ENCODE peak calls at places on chromosomes 13 and 19, in ten cellular contexts. Q is epithelial cell of esophagus, R is spleen, K is pancreas, W is heart right ventricle, V is neural crest cell, B is A549, M is IMR-90, O is choroid plexus epithelial cell, H is transverse colon. A is an unnamed sample.

GRCh38 chr19:39865953-39866352 is 19.8 kb upstream of the FBL start:
- DNase-seq in O (no peak), K (no peak), Q (no peak), R (no peak), H (no peak), V (no peak), M (no peak), W (no peak), B (no peak), A (no peak)

GRCh38 chr13:74774252-74774651 is 640.0 kb upstream of the KLF12 start:
- DNase-seq in Q (peak), V (no peak), M (peak), W (no peak), H (no peak), B (no peak), R (no peak), O (peak), K (no peak), A (peak)

GRCh38 chr19:16319466-16319865 is 5.2 kb upstream of the KLF2 start:
- DNase-seq in R (no peak), Q (no peak), H (no peak), V (no peak), B (no peak), M (peak), O (peak), K (no peak), W (no peak), A (no peak)

GRCh38 chr13:102586615-102587014 is 10.2 kb upstream of the TPP2 start:
- DNase-seq in R (no peak), K (no peak), B (no peak), Q (peak), W (no peak), M (no peak), H (no peak), O (no peak), V (no peak), A (no peak)

GRCh38 chr13:110388141-110388943 is 81.3 kb downstream of the COL4A2 start:
- DNase-seq in K (no peak), V (no peak), R (no peak), O (peak), B (no peak), H (peak), M (peak), Q (peak), W (peak), A (peak)

GRCh38 chr13:32147193-32147592 is 115.6 kb downstream of the FRY start:
- DNase-seq in H (no peak), K (no peak), R (no peak), B (no peak), O (no peak), W (no peak), M (no peak), Q (no peak), V (no peak), A (no peak)

GRCh38 chr13:73793361-73793760 is 340.8 kb downstream of the KLF12 start:
- DNase-seq in Q (no peak), K (no peak), B (no peak), H (no peak), W (no peak), M (no peak), R (no peak), O (no peak), V (no peak), A (no peak)

GRCh38 chr19:29400917-29401711 is 124.7 kb upstream of the VSTM2B start:
- DNase-seq in Q (no peak), V (no peak), H (no peak), K (no peak), B (no peak), M (no peak), R (no peak), W (no peak), O (no peak), A (peak)

GRCh38 chr19:18488838-18489626 is 32.8 kb downstream of the ELL start:
- DNase-seq in H (peak), O (no peak), B (peak), Q (peak), V (peak), W (peak), M (no peak), R (peak), K (peak), A (no peak)

GRCh38 chr13:47841131-47841530 is 159.9 kb downstream of the SUCLA2 start:
- DNase-seq in B (no peak), Q (no peak), H (no peak), K (no peak), O (no peak), W (no peak), R (no peak), M (no peak), V (no peak), A (no peak)

GRCh38 chr13:92514420-92515125 is 712.0 kb upstream of the GPC6 start:
- DNase-seq in R (no peak), B (no peak), Q (no peak), H (no peak), M (no peak), K (no peak), O (no peak), V (no peak), W (no peak), A (no peak)

GRCh38 chr19:7917292-7918061 is 2.7 kb upstream of the SNAPC2 start:
- DNase-seq in Q (peak), B (peak), K (peak), M (peak), O (peak), W (peak), R (peak), H (peak), V (peak), A (peak)

GRCh38 chr13:50124536-50125305 is 109.5 kb downstream of the KCNRG start:
- DNase-seq in Q (peak), B (peak), R (peak), W (peak), H (peak), O (peak), K (peak), M (peak), V (peak), A (peak)

GRCh38 chr13:60358453-60358852 is 38.6 kb upstream of the TDRD3 start:
- DNase-seq in R (no peak), V (no peak), H (no peak), K (no peak), Q (no peak), M (no peak), O (no peak), W (no peak), B (no peak), A (no peak)

GRCh38 chr19:57171551-57172081 is 4.3 kb upstream of the DUXA start:
- DNase-seq in M (peak), B (peak), K (peak), O (peak), V (no peak), Q (peak), R (peak), H (peak), W (peak), A (peak)

DNA sequence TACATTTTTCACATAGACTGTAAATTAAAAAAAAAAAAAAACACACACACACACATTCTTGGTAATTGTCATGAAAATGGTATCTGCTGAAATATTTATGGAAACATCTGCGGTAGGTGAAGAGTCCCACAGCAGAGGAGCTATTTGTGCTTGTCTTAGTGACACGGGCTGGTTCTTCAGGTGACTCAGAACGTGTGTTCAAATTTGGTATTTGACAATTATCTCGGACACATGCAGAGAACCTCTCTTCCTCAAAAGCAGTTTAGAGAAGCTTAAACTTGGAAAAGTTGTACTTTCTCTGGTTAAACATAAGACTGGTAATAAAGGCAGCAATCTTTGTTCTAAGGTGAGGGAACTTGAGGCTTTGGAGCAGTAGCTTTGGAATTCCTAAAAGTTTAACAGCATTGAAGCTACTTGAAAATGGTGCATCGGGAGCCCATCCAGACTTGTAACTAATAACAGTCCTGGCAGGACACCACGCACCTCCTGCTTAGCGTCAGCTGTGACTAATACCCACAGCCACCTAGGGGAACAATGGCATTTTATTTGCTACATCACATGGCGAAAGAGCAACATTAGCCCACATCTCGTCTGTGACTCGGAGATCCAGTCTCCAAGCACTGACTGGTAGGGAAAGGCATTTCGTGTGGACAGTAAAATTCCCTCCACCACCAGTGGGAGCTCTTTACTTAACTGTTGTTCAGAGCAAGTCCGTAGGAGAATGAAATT is 1505.1 kb upstream of the SLC10A2 start:
- DNase-seq in Q (peak), V (peak), W (no peak), B (peak), M (peak), H (peak), K (peak), R (peak), O (peak), A (peak)
- TF ChIP-seq CTCF in Q (peak), V (peak), W (peak), B (peak), M (peak), H (peak), K (peak), R (no peak), O (peak), A (peak)

DNA sequence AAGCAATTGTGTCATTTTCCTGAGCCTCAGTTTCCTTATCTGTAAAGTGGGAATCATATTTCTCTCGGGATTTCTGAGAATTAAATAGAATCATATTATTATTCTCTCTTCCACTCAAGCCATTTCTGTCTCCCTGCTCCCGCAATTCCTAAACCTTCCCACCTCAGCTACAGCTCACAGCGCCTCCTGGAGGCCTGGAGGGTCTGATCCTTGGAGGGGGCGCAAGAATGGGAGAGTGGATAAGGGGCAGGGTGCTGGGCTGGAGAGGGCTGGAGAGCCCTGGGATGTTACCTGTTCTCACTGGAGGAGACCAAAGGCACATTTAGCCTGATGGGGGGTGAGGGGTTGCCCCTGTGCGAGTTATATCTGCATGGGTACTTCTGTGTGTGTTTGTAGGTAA is 31.1 kb upstream of the CYP2S1 start:
- DNase-seq in B (no peak), H (no peak), Q (no peak), M (no peak), K (no peak), V (no peak), O (no peak), W (no peak), R (no peak), A (no peak)
- TF ChIP-seq CTCF in B (peak), H (no peak), Q (peak), M (no peak), K (no peak), V (no peak), O (peak), W (no peak), R (no peak), A (peak)

GRCh38 chr19:38361633-38362075 is 12.7 kb upstream of the PSMD8 start:
- DNase-seq in R (peak), O (peak), B (peak), W (peak), Q (peak), M (peak), K (peak), H (peak), V (peak), A (peak)
- TF ChIP-seq CTCF in R (no peak), O (peak), B (no peak), W (peak), Q (peak), M (no peak), K (no peak), H (peak), V (peak), A (no peak)

DNA sequence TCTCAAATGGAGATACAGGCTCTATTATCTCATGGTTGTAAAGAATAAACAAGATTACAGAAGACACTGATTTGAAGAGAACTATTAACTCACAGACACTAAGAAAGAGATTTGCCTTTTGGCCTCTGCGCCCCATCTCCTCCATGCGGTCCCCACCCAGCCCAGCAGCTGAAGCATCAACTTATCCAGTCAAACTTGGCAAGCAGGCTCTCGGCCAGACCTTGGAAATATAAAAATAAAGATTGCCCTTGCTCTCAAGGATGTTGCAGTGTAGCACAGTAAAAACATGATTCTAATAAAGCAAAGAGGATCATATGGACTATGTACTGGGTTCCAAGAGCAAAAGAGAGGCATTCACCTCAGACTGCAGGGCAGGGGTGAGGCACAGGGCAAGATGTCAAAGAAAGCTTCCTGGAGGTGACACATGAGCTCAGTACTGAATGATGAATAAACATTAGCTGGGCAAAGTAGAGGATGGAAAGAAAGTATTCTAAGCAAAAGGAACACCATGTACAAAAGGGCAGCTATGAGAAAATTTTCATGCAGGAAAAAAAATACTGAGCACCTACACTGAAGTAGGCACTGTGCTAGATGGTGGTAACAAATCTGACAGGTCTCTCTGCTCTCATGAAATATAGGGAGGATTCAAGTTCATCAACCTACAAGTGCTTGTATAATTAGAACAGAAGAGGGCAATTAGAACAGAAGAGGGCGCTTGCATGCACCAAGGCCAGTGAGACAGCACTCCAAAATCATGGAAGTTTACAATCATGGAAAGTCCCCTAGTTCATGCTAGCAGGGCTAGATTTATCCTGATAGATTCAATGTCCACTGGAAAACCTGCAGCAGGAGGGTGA is 85.0 kb downstream of the SACS start:
- DNase-seq in M (no peak), V (no peak), K (no peak), H (no peak), B (no peak), O (peak), R (no peak), W (no peak), Q (no peak), A (peak)
- TF ChIP-seq CTCF in M (peak), V (no peak), K (no peak), H (no peak), B (no peak), O (peak), R (no peak), W (peak), Q (no peak), A (no peak)

GRCh38 chr19:10701955-10702307 is 692 bp downstream of the QTRT1 start:
- DNase-seq in K (no peak), H (peak), Q (no peak), O (no peak), R (no peak), W (no peak), B (no peak), V (peak), M (no peak), A (no peak)
- TF ChIP-seq CTCF in K (no peak), H (no peak), Q (no peak), O (no peak), R (no peak), W (peak), B (no peak), V (no peak), M (no peak), A (no peak)

GRCh38 chr13:46146898-46147297 is 35.1 kb downstream of the LCP1 start:
- DNase-seq in Q (peak), R (no peak), W (no peak), M (no peak), B (no peak), V (peak), O (peak), K (no peak), H (no peak), A (peak)
- TF ChIP-seq CTCF in Q (peak), R (no peak), W (peak), M (no peak), B (peak), V (peak), O (peak), K (no peak), H (no peak), A (peak)

DNA sequence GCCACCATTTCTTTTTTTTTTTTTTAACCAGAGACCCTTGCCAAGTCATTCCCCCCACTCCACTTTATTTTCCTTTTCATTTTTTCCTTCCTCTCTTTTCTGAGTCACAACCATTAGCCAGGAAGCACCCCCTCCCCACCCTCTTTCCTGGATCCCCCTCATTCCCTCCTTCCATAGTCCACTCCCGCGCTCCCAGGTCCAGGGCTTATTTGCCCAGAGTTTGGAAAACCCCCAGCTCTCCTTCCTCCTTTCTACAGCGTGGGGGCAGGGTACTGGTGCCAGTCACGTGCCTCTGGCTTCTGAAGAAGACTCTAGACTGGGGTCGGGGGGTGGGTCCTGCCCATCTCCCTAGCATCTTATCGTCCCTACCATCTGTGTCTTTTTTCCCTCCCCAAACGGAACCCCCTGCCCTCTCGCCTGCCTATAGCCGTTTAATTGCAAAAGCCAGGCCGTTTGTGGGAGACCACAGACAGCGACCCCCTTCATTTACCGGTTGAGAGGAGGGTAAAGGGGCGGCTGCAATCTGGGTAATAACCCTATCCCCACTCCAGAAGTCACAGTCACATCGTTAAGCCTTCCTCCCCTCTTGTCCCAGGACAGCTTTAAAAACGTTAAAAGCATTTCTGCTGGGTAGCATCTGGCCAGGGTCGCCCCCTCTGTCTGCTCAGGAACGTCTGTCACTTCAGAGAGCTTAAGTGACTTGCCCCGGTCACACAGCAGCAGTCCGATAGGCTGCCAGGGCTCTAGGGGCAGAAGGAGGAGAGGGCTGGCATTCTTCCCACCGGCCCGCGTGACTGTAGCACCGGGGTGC is 961 bp upstream of the CALR start:
- DNase-seq in W (no peak), K (peak), H (peak), R (no peak), O (no peak), Q (no peak), V (peak), M (no peak), B (no peak), A (peak)
- TF ChIP-seq CTCF in W (no peak), K (no peak), H (no peak), R (no peak), O (no peak), Q (no peak), V (no peak), M (no peak), B (no peak), A (no peak)

GRCh38 chr19:44645407-44646048 is 1.8 kb downstream of the PVR start:
- DNase-seq in H (no peak), Q (no peak), K (no peak), M (no peak), O (no peak), W (no peak), R (peak), V (no peak), B (no peak), A (no peak)

GRCh38 chr19:44644391-44645016 is 794 bp downstream of the PVR start:
- DNase-seq in M (peak), O (peak), R (peak), V (peak), B (peak), Q (peak), K (peak), H (peak), W (no peak), A (peak)

GRCh38 chr19:44641866-44642265 is 1.8 kb upstream of the PVR start:
- DNase-seq in M (no peak), Q (no peak), R (no peak), H (no peak), O (no peak), B (no peak), V (no peak), W (no peak), K (no peak), A (no peak)

GRCh38 chr19:44642375-44642774 is 1.3 kb upstream of the PVR start:
- DNase-seq in B (no peak), V (no peak), Q (no peak), R (no peak), H (no peak), O (no peak), K (no peak), M (no peak), W (no peak), A (no peak)

GRCh38 chr19:44643605-44644390 is at the start of gene PVR:
- DNase-seq in B (peak), M (peak), Q (peak), K (peak), W (peak), O (peak), V (peak), R (peak), H (peak), A (peak)
- TF ChIP-seq CTCF in B (no peak), M (no peak), Q (no peak), K (no peak), W (peak), O (no peak), V (peak), R (no peak), H (no peak), A (no peak)

GRCh38 chr13:44765076-44765475 is 188.9 kb upstream of the TSC22D1 start:
- DNase-seq in W (no peak), M (no peak), R (no peak), H (peak), K (peak), V (no peak), Q (no peak), O (no peak), B (no peak), A (no peak)
- TF ChIP-seq CTCF in W (no peak), M (no peak), R (no peak), H (peak), K (no peak), V (no peak), Q (no peak), O (no peak), B (no peak), A (no peak)